ENCODE peak calls at places on chromosomes 7 and 10, in nine cellular contexts. K is Peyer's patch; I is heart right ventricle; L is CD8-positive, alpha-beta memory T cell; M is tibial nerve; Z is fibroblast of the aortic adventitia; C is foreskin fibroblast; O is WERI-Rb-1; N is sigmoid colon. H is an unnamed sample.

GRCh38 chr7:112076309-112076708 is 129.9 kb downstream of the DOCK4 start:
- DNase-seq in K (no peak), M (no peak), I (no peak), N (no peak), L (no peak), Z (peak; percentile 53), C (no peak), O (no peak), H (no peak)

GRCh38 chr7:133050200-133050995 is 31.5 kb downstream of the CHCHD3 start:
- DNase-seq in I (no peak), Z (no peak), O (no peak), L (no peak), K (no peak), C (no peak), M (no peak), N (no peak), H (no peak)

GRCh38 chr10:106181491-106181890 is 983.0 kb downstream of the SORCS1 start:
- DNase-seq in K (no peak), O (no peak), L (no peak), N (no peak), C (peak; percentile 56), Z (peak; percentile 12), I (no peak), M (no peak), H (no peak)

GRCh38 chr10:97708976-97709745 is 4.4 kb upstream of the MARVELD1 start:
- DNase-seq in Z (peak; percentile 95), K (peak; percentile 65), I (peak; percentile 49), O (peak; percentile 56), L (peak; percentile 15), N (peak; percentile 91), M (peak; percentile 94), C (peak; percentile 81), H (peak; percentile 86)

GRCh38 chr10:118045842-118046490 is 775 bp downstream of the RAB11FIP2 start:
- DNase-seq in K (no peak), I (no peak), C (peak; percentile 42), N (peak; percentile 77), O (peak; percentile 58), M (peak; percentile 35), Z (peak; percentile 45), L (peak; percentile 24), H (peak; percentile 57)

GRCh38 chr7:158706273-158706704 is 1.7 kb upstream of the NCAPG2 start:
- DNase-seq in K (no peak), O (no peak), M (no peak), C (no peak), N (no peak), L (no peak), Z (no peak), I (no peak), H (no peak)

GRCh38 chr7:73999664-74000420 is 28.1 kb upstream of the ELN start:
- DNase-seq in O (no peak), L (no peak), Z (peak; percentile 99), C (peak; percentile 46), K (no peak), I (no peak), N (no peak), M (peak; percentile 64), H (peak; percentile 47)

GRCh38 chr10:98318861-98319260 is 50.9 kb upstream of the LOXL4 start:
- DNase-seq in Z (no peak), L (no peak), K (no peak), N (no peak), I (no peak), M (no peak), C (no peak), O (no peak), H (no peak)

GRCh38 chr7:45199506-45199905 is 41.9 kb downstream of the RAMP3 start:
- DNase-seq in O (no peak), K (no peak), N (no peak), I (no peak), M (no peak), C (no peak), Z (no peak), L (no peak), H (no peak)

GRCh38 chr10:102775201-102775972 is 31.6 kb downstream of the WBP1L start:
- DNase-seq in L (no peak), Z (peak; percentile 79), O (peak; percentile 55), I (peak; percentile 53), M (peak; percentile 83), N (peak; percentile 94), K (no peak), C (no peak), H (peak; percentile 65)

GRCh38 chr7:128672927-128673517 is 930 bp downstream of the GARIN1A start:
- DNase-seq in N (no peak), C (peak; percentile 21), O (no peak), L (no peak), K (no peak), M (no peak), Z (peak; percentile 13), I (no peak), H (no peak)

GRCh38 chr7:157446322-157446721 is 109.5 kb downstream of the DNAJB6 start:
- DNase-seq in C (no peak), L (no peak), O (no peak), Z (no peak), N (peak; percentile 32), K (peak; percentile 33), M (no peak), I (no peak), H (no peak)

GRCh38 chr7:44275829-44276570 is 49.4 kb downstream of the CAMK2B start:
- DNase-seq in L (no peak), C (no peak), M (no peak), N (peak; percentile 49), I (peak; percentile 5), O (peak; percentile 95), K (peak; percentile 39), Z (no peak), H (no peak)

GRCh38 chr7:13293264-13294002 is 606.0 kb downstream of the ARL4A start:
- DNase-seq in M (no peak), L (no peak), K (no peak), I (no peak), N (no peak), Z (peak; percentile 38), O (no peak), C (no peak), H (no peak)

GRCh38 chr7:123157606-123158005 is 42.2 kb downstream of the SLC13A1 start:
- DNase-seq in Z (no peak), I (no peak), C (no peak), N (no peak), K (no peak), O (no peak), L (no peak), M (no peak), H (no peak)

GRCh38 chr7:123155571-123155970 is 44.2 kb downstream of the SLC13A1 start:
- DNase-seq in Z (no peak), L (no peak), M (no peak), O (no peak), C (no peak), I (no peak), K (no peak), N (no peak), H (no peak)

GRCh38 chr7:123148813-123149212 is 51.0 kb downstream of the SLC13A1 start:
- DNase-seq in Z (peak; percentile 1), O (no peak), N (no peak), I (no peak), C (no peak), K (no peak), L (no peak), M (no peak), H (no peak)

GRCh38 chr7:123151443-123151842 is 48.3 kb downstream of the SLC13A1 start:
- DNase-seq in Z (no peak), I (no peak), L (no peak), C (no peak), O (no peak), K (no peak), N (no peak), M (no peak), H (no peak)

GRCh38 chr7:123154231-123154860 is 45.4 kb downstream of the SLC13A1 start:
- DNase-seq in L (no peak), K (no peak), M (peak; percentile 89), C (peak; percentile 8), N (peak; percentile 71), Z (peak; percentile 83), I (no peak), O (peak; percentile 75), H (peak; percentile 46)
- H3K4me3 ChIP-seq in L (no peak overlapping the region), K (no peak overlapping the region), M (no peak overlapping the region), C (no peak overlapping the region), N (no peak overlapping the region), Z (no peak overlapping the region), I (no peak overlapping the region), O (no peak overlapping the region), H (no peak overlapping the region)

DNA sequence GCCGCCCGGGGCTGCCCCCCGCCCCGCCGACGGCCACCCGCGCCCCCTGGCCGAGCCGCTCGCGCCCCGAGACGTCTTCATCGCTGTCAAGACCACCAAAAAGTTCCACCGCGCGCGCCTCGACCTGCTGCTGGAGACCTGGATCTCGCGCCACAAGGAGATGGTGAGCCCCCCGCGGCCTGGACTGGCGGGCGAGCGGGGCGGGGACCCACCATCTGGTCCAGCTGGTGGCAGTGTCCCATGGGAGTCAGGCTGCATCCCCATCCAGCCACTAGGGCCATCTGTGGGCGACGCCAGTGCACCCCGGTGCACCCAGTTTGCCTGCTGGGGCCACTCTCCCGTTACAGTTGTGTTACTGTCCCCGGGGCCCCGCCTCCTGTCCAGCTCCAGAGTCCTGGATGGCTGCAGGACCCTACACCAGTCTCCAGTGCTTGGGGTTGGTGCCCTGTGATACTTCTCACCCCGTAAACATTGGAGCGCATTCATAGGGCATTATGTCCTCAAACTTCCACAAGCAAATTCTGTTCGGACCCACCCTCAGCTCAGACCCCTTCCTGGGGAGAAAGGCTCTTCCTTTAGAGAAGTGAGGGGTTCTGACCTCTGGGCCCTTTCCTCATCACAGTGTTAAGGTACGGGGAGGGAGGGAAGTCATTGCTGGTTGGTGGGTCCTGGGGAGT is 695 bp downstream of the LFNG start:
- DNase-seq in K (peak; percentile 78), L (no peak), O (peak; percentile 64), N (no peak), M (no peak), C (no peak), I (no peak), Z (no peak), H (no peak)
- H3K4me3 ChIP-seq in K (peak overlapping the region; percentile 69), L (peak overlapping the region; percentile 77), O (peak overlapping the region; percentile 49), N (peak overlapping the region; percentile 47), M (peak overlapping the region; percentile 55), C (peak overlapping the region; percentile 56), I (peak overlapping the region; percentile 53), Z (no peak overlapping the region), H (peak overlapping the region; percentile 35)

DNA sequence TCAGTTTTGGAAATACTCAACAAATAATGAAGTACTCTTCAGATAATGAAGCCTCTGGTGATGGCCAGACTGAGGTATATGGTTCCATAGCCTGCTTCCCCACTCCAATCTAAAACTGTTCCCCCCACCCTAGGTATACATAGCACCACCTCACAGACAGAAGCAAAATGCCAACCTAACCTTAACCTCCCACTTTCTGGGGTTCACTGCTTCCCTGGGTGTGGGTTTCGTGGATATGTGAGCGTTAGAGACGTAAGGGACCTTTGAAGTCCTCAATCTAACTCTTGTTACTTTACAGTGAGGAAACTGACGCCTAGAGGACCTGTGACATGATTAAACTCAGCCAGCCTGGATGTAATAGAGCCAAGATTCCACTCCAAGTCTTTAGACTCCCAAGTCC is 1.4 kb downstream of the RHBDD2 start:
- DNase-seq in M (no peak), C (no peak), L (no peak), K (no peak), Z (no peak), O (no peak), N (no peak), I (no peak), H (no peak)
- H3K4me3 ChIP-seq in M (peak overlapping the region; percentile 50), C (peak overlapping the region; percentile 99), L (peak overlapping the region; percentile 70), K (peak overlapping the region; percentile 89), Z (peak overlapping the region; percentile 78), O (no peak overlapping the region), N (no peak overlapping the region), I (peak overlapping the region; percentile 83), H (no peak overlapping the region)

DNA sequence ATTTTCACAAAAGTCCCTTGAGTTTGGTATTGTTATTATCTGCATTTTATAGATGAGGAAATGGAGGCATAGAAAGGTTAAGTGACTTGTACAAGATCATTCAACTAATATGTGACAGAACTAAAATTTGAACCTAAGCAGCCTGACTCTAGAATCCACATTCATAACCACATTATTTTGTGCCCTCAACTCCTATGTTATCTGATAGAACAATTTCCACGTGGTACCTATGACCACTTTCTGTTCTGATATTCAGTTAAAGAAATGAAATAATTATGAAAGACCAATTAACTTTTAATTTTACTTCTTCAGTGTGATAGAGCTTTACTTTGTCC is 17.5 kb downstream of the BCAP29 start:
- DNase-seq in M (no peak), Z (no peak), K (no peak), N (no peak), I (no peak), L (no peak), C (no peak), O (no peak), H (no peak)
- H3K4me3 ChIP-seq in M (no peak overlapping the region), Z (no peak overlapping the region), K (no peak overlapping the region), N (no peak overlapping the region), I (no peak overlapping the region), L (no peak overlapping the region), C (no peak overlapping the region), O (no peak overlapping the region), H (no peak overlapping the region)